ENCODE peak calls at places on chromosomes 2 and 18, in five cellular contexts. Q is GM19239, J is NCI-H345, B is AG08395, Z is NAMALWA. A is an unnamed sample.

GRCh38 chr18:76988015-76988826 is 144.4 kb downstream of the MBP start:
- DNase-seq in J (no peak), Q (no peak), B (no peak), Z (no peak), A (no peak)

GRCh38 chr18:44803019-44803650 is 122.4 kb downstream of the SETBP1 start:
- DNase-seq in Q (no peak), J (no peak), B (peak; percentile 30), Z (no peak), A (peak; percentile 72)

GRCh38 chr2:173388795-173389194 is 34.1 kb downstream of the CDCA7 start:
- DNase-seq in Z (no peak), B (no peak), J (no peak), Q (no peak), A (no peak)

GRCh38 chr18:2979871-2980606 is 32.9 kb downstream of the LPIN2 start:
- DNase-seq in Q (no peak), B (no peak), J (no peak), Z (peak; percentile 70), A (peak; percentile 51)

GRCh38 chr2:29189052-29189451 is 73.8 kb downstream of the CLIP4 start:
- DNase-seq in J (no peak), Q (no peak), Z (peak; percentile 36), B (no peak), A (no peak)

GRCh38 chr18:72828601-72829000 is 39.2 kb downstream of the NETO1 start:
- DNase-seq in B (no peak), J (no peak), Z (no peak), Q (no peak), A (no peak)

GRCh38 chr2:39620067-39620466 is 45.6 kb upstream of the TMEM178A start:
- DNase-seq in Q (no peak), Z (peak; percentile 63), J (no peak), B (peak; percentile 72), A (peak; percentile 65)

GRCh38 chr2:7915302-7916200 is 766.3 kb upstream of the ID2 start:
- DNase-seq in B (peak; percentile 52), Z (no peak), J (no peak), Q (no peak), A (no peak)

GRCh38 chr2:233210843-233211600 is 40.5 kb upstream of the ATG16L1 start:
- DNase-seq in Z (no peak), B (peak; percentile 91), J (no peak), Q (no peak), A (peak; percentile 85)

GRCh38 chr18:12460874-12461273 is 53.1 kb downstream of the PRELID3A start:
- DNase-seq in J (no peak), B (no peak), Q (no peak), Z (no peak), A (no peak)

GRCh38 chr2:232147440-232148077 is 186.0 kb downstream of the DIS3L2 start:
- DNase-seq in J (no peak), Z (no peak), Q (no peak), B (no peak), A (no peak)

GRCh38 chr2:100820346-100821254 is 661 bp downstream of the NPAS2 start:
- DNase-seq in B (no peak), J (no peak), Q (no peak), Z (no peak), A (no peak)

GRCh38 chr2:27690052-27690451 is 26.4 kb downstream of the SLC4A1AP start:
- DNase-seq in Q (no peak), Z (no peak), B (no peak), J (no peak), A (no peak)

GRCh38 chr2:231104115-231104713 is 20.6 kb downstream of the HTR2B start:
- DNase-seq in B (peak; percentile 60), Q (peak; percentile 27), Z (peak; percentile 85), J (peak; percentile 20), A (peak; percentile 61)

GRCh38 chr2:66789741-66790140 is 354.8 kb downstream of the MEIS1 start:
- DNase-seq in Q (no peak), J (no peak), Z (no peak), B (no peak), A (no peak)

GRCh38 chr18:48885951-48886400 is 64.8 kb downstream of the SMAD7 start:
- DNase-seq in B (no peak), Z (no peak), Q (no peak), J (no peak), A (no peak)

GRCh38 chr2:29317077-29317517 is 201.9 kb downstream of the CLIP4 start:
- DNase-seq in Z (peak; percentile 14), J (no peak), B (peak; percentile 6), Q (no peak), A (no peak)

GRCh38 chr18:923144-923543 is 18.5 kb downstream of the ADCYAP1 start:
- DNase-seq in Q (no peak), B (no peak), Z (no peak), J (peak; percentile 63), A (no peak)

GRCh38 chr18:9048808-9049494 is 53.5 kb upstream of the NDUFV2 start:
- DNase-seq in Z (no peak), Q (no peak), J (no peak), B (peak; percentile 31), A (peak; percentile 3)